ENCODE peak calls at places on chromosome 17, in four cellular contexts. J is PC-3, H is endothelial cell of umbilical vein, W is H9. B is an unnamed sample.
A peak's percentile ranks its signal among the peaks of the same experiment; 100 is the strongest.

GRCh38 chr17:80125656-80126448 is 21.1 kb downstream of the EIF4A3 start:
- DNase-seq in J (no peak), H (no peak), W (no peak), B (peak; percentile 94)

GRCh38 chr17:19877546-19877945 is 9.8 kb upstream of the ULK2 start:
- DNase-seq in J (no peak), H (no peak), W (no peak), B (no peak)

GRCh38 chr17:79923974-79924638 is 84.9 kb upstream of the CBX4 start:
- DNase-seq in J (peak; percentile 52), H (peak; percentile 28), W (peak; percentile 94), B (peak; percentile 43)

GRCh38 chr17:77214743-77215142 is 74.0 kb downstream of the SEC14L1 start:
- DNase-seq in J (peak; percentile 67), H (no peak), W (peak; percentile 87), B (peak; percentile 54)

GRCh38 chr17:9228408-9229159 is 207.3 kb downstream of the NTN1 start:
- DNase-seq in J (no peak), H (no peak), W (no peak), B (peak; percentile 93)

GRCh38 chr17:7851438-7852261 is 3.2 kb upstream of the TMEM88 start:
- DNase-seq in J (peak; percentile 87), H (peak; percentile 88), W (peak; percentile 98), B (peak; percentile 93)

GRCh38 chr17:35241520-35241919 is 1.4 kb upstream of the SLFN5 start:
- DNase-seq in J (no peak), H (no peak), W (peak; percentile 36), B (no peak)

GRCh38 chr17:8117980-8118768 is at the start of gene ALOXE3:
- DNase-seq in J (peak; percentile 90), H (peak; percentile 40), W (peak; percentile 74), B (peak; percentile 92)

GRCh38 chr17:83121921-83122820 is 42.8 kb downstream of the METRNL start:
- DNase-seq in J (no peak), H (no peak), W (peak; percentile 20), B (peak; percentile 79)

GRCh38 chr17:11245187-11245586 is 4.2 kb downstream of the SHISA6 start:
- DNase-seq in J (no peak), H (no peak), W (no peak), B (no peak)

GRCh38 chr17:74151551-74152315 is 51.7 kb upstream of the RPL38 start:
- DNase-seq in J (no peak), H (no peak), W (peak; percentile 25), B (no peak)

GRCh38 chr17:71438631-71439146 is 682.1 kb upstream of the SOX9 start:
- DNase-seq in J (peak; percentile 97), H (peak; percentile 1), W (no peak), B (peak; percentile 94)

GRCh38 chr17:45021607-45022287 is 29.7 kb downstream of the DCAKD start:
- DNase-seq in J (peak; percentile 79), H (peak; percentile 38), W (peak; percentile 80), B (peak; percentile 88)

GRCh38 chr17:39996162-39996561 is 15.6 kb downstream of the PSMD3 start:
- DNase-seq in J (no peak), H (no peak), W (no peak), B (no peak)

GRCh38 chr17:38870259-38871165 is 654 bp downstream of the LASP1 start:
- DNase-seq in J (peak; percentile 19), H (peak; percentile 38), W (peak; percentile 74), B (peak; percentile 87)

GRCh38 chr17:32503251-32504165 is 16.7 kb downstream of the CDK5R1 start:
- DNase-seq in J (peak; percentile 16), H (peak; percentile 35), W (no peak), B (peak; percentile 51)

GRCh38 chr17:6599364-6599763 is 41.1 kb downstream of the KIAA0753 start:
- DNase-seq in J (no peak), H (peak; percentile 86), W (no peak), B (no peak)

GRCh38 chr17:76011951-76012350 is 11.3 kb downstream of the CDK3 start:
- DNase-seq in J (no peak), H (no peak), W (no peak), B (no peak)

GRCh38 chr17:30113213-30113612 is 3.4 kb upstream of the NSRP1 start:
- DNase-seq in J (peak; percentile 96), H (no peak), W (no peak), B (no peak)

GRCh38 chr17:35079547-35079946 is 16.0 kb upstream of the RFFL start:
- DNase-seq in J (peak; percentile 85), H (no peak), W (no peak), B (peak; percentile 33)

GRCh38 chr17:76871668-76872067 is 3.5 kb downstream of the MGAT5B start:
- DNase-seq in J (no peak), H (no peak), W (no peak), B (no peak)

GRCh38 chr17:19714542-19715411 is 1.6 kb downstream of the SLC47A2 start:
- DNase-seq in J (no peak), H (no peak), W (peak; percentile 69), B (no peak)

GRCh38 chr17:7932483-7932891 is 481 bp downstream of the CNTROB start:
- DNase-seq in J (peak; percentile 20), H (peak; percentile 48), W (peak; percentile 61), B (peak; percentile 56)

GRCh38 chr17:7294614-7295153 is at the start of gene YBX2:
- DNase-seq in J (peak; percentile 49), H (peak; percentile 45), W (peak; percentile 100), B (peak; percentile 52)

GRCh38 chr17:63395075-63395815 is 50.9 kb downstream of the CYB561 start:
- DNase-seq in J (no peak), H (no peak), W (no peak), B (peak; percentile 89)

GRCh38 chr17:49223168-49223516 is 7.4 kb downstream of the PHOSPHO1 start:
- DNase-seq in J (no peak), H (no peak), W (no peak), B (no peak)

GRCh38 chr17:49225554-49226236 is 4.9 kb downstream of the PHOSPHO1 start:
- DNase-seq in J (no peak), H (no peak), W (no peak), B (no peak)

GRCh38 chr17:49224997-49225337 is 5.6 kb downstream of the PHOSPHO1 start:
- DNase-seq in J (no peak), H (no peak), W (no peak), B (no peak)

GRCh38 chr17:49223517-49224197 is 6.9 kb downstream of the PHOSPHO1 start:
- DNase-seq in J (peak; percentile 60), H (no peak), W (peak; percentile 90), B (peak; percentile 50)

GRCh38 chr17:49224198-49224996 is 6.2 kb downstream of the PHOSPHO1 start:
- DNase-seq in J (no peak), H (no peak), W (peak; percentile 82), B (no peak)
- H3K27me3 ChIP-seq in J (peaks cover 24% of the 10 kb centered on the region), H (peaks cover 16% of the 10 kb centered on the region), W (peaks cover 14% of the 10 kb centered on the region), B (peaks cover 51% of the 10 kb centered on the region)

GRCh38 chr17:41985919-41986318 is 19.3 kb downstream of the CNP start:
- DNase-seq in J (no peak), H (no peak), W (no peak), B (no peak)

GRCh38 chr17:41984454-41984853 is 17.9 kb downstream of the CNP start:
- DNase-seq in J (no peak), H (no peak), W (no peak), B (no peak)

GRCh38 chr17:41977991-41978390 is 11.4 kb downstream of the CNP start:
- DNase-seq in J (peak; percentile 43), H (no peak), W (no peak), B (no peak)

GRCh38 chr17:41986634-41987033 is 20.0 kb downstream of the CNP start:
- DNase-seq in J (no peak), H (no peak), W (no peak), B (no peak)

DNA sequence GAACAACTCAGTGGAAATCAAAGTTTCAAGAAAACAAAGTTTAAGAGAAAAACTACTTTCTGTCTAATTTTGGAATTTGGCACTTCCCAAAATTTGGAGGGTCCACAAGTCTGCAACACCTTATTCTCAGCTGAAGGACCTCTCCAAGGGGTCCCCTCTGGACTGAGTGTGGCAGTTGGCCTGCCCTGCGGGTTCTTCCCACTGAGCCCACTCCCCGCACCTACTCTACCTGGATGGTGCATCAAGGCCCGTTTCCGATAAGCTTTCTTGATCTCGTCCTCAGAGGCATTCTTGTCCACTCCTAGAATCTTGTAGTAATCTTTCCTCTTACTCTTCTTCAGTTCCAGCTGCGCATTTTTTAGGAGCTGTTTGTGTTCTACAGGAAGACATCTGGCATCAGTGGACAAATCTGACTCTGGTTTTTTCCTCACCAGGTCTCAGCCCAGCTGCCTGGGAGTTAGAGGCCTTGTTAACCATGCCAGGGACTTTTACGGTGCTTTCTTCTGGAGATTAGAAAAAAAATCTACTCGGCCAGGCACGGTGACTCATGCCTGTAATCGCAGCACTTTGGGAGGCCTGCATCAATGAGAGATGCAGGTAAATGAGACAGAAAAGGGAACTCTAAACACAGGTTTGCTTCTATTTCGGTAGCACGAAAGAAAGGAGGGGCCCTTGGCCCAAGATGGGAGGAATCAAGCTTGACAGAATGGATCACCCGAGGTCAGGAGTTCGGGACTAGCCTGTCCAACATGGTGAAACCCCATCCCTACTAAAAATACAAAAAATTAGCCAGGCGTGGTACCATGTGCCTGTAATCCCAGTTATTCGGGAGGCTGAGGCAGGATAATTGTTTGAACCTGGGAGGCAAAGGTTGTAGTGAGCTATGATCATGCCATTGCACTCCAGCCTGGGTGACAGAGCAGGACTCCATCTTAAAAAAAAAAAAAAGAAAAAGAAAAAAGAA is 15.7 kb downstream of the CNP start:
- DNase-seq in J (no peak), H (no peak), W (no peak), B (no peak)
- H3K9ac ChIP-seq in J (no peak overlapping the region), H (no peak overlapping the region), W (no peak overlapping the region), B (no peak overlapping the region)

DNA sequence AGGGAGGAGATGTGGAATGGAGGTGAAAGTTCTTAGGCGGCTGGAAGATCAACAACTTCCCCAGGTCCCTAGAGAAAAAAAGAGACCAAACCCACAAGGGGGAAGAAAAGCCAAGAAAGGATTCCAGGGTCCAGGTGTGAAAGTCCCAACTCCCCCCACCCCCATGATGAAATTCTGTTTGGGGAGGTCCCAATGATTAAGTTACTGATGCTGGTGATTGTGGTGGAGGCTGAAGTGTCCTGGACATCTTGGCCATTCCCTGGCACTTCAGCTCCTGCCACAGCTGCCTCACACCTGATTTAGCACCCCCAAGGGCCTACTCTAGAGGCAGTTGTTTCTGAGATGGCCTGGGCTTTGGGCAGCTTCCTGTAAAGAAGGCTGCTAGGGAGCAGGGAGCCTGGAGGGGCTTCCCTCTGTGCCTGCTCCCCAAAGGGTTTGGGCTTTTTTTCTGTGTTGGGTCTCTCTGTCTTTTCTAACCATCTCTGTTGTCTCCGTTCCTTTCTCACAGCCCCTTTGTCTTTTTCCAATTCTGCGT is 13.1 kb downstream of the HOXB4 start:
- DNase-seq in J (no peak), H (no peak), W (no peak), B (no peak)
- H3K27me3 ChIP-seq in J (no peaks in the 10 kb centered on the region), H (no peaks in the 10 kb centered on the region), W (peaks cover 99% of the 10 kb centered on the region), B (no peaks in the 10 kb centered on the region)

DNA sequence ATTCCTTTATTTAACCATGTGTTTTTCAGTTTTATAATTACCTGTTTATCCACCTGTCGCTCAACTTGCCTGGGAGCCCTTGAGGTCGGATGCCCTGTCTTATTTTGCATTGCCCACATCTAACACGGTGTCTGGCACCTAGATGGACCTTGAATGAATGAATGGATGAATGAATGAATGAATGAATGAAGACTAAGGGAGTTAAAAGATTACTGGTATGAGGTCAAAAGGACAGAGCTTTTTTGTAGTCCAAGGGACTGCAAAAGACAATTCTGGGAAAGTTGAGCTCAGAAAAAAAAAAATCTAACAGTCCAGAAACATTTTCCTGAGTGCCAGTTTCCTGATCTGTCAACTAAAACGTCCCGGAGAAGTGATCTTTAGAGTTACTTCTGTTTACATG is 244.6 kb upstream of the MYOCD start:
- DNase-seq in J (no peak), H (no peak), W (no peak), B (no peak)
- H3K9ac ChIP-seq in J (no peak overlapping the region), H (no peak overlapping the region), W (no peak overlapping the region), B (no peak overlapping the region)

B was measured in GM23248.